ENCODE peak calls at places on chromosome 9, in ten cellular contexts. P, K, I, Z, A, F, S, W, H and Y are unnamed samples.

GRCh38 chr9:137095664-137096517 is 9.1 kb downstream of the MAN1B1 start:
- DNase-seq in P (no peak), K (no peak), I (peak), Z (no peak), A (no peak), F (no peak), S (no peak), W (no peak), H (no peak), Y (peak)

GRCh38 chr9:21334603-21334968 is 618 bp downstream of the KLHL9 start:
- DNase-seq in P (no peak), K (no peak), I (no peak), Z (no peak), A (peak), F (peak), S (no peak), W (peak), H (no peak), Y (no peak)

GRCh38 chr9:17018001-17018491 is 116.8 kb upstream of the CNTLN start:
- DNase-seq in P (no peak), K (peak), I (no peak), Z (no peak), A (peak), F (peak), S (peak), W (no peak), H (no peak), Y (no peak)

GRCh38 chr9:68749579-68750159 is 44.6 kb downstream of the PIP5K1B start:
- DNase-seq in P (no peak), K (no peak), I (no peak), Z (no peak), A (no peak), F (no peak), S (no peak), W (peak), H (no peak), Y (no peak)

GRCh38 chr9:27784999-27785713 is 211.9 kb upstream of the C9orf72 start:
- DNase-seq in P (no peak), K (no peak), I (no peak), Z (no peak), A (peak), F (no peak), S (peak), W (no peak), H (no peak), Y (no peak)

GRCh38 chr9:8693147-8693921 is 893.8 kb upstream of the DMAC1 start:
- DNase-seq in P (no peak), K (no peak), I (no peak), Z (no peak), A (no peak), F (no peak), S (no peak), W (no peak), H (no peak), Y (no peak)

GRCh38 chr9:21711504-21711903 is 90.9 kb upstream of the MTAP start:
- DNase-seq in P (no peak), K (no peak), I (no peak), Z (no peak), A (peak), F (no peak), S (no peak), W (peak), H (no peak), Y (no peak)

GRCh38 chr9:131809941-131810344 is 70.1 kb upstream of the RAPGEF1 start:
- DNase-seq in P (no peak), K (no peak), I (no peak), Z (no peak), A (peak), F (no peak), S (peak), W (no peak), H (no peak), Y (no peak)

GRCh38 chr9:37529111-37529510 is 43.4 kb downstream of the POLR1E start:
- DNase-seq in P (peak), K (no peak), I (peak), Z (no peak), A (peak), F (no peak), S (peak), W (no peak), H (no peak), Y (peak)

GRCh38 chr9:92175441-92175840 is 60.2 kb upstream of the SPTLC1 start:
- DNase-seq in P (no peak), K (no peak), I (no peak), Z (no peak), A (no peak), F (no peak), S (no peak), W (no peak), H (no peak), Y (no peak)

GRCh38 chr9:581673-582497 is 259.6 kb upstream of the DMRT1 start:
- DNase-seq in P (no peak), K (no peak), I (no peak), Z (no peak), A (no peak), F (no peak), S (no peak), W (peak), H (peak), Y (peak)

GRCh38 chr9:109907400-109907799 is 127.4 kb downstream of the PALM2AKAP2 start:
- DNase-seq in P (no peak), K (no peak), I (no peak), Z (no peak), A (peak), F (peak), S (no peak), W (peak), H (no peak), Y (peak)

GRCh38 chr9:121201045-121201737 is 478 bp downstream of the RAB14 start:
- DNase-seq in P (peak), K (peak), I (peak), Z (no peak), A (peak), F (peak), S (no peak), W (peak), H (peak), Y (peak)

GRCh38 chr9:86580688-86581087 is 226.5 kb upstream of the TUT7 start:
- DNase-seq in P (no peak), K (no peak), I (no peak), Z (no peak), A (no peak), F (no peak), S (no peak), W (no peak), H (no peak), Y (no peak)

GRCh38 chr9:81213456-81213855 is 475.9 kb downstream of the TLE1 start:
- DNase-seq in P (no peak), K (no peak), I (no peak), Z (no peak), A (no peak), F (no peak), S (no peak), W (no peak), H (no peak), Y (no peak)

GRCh38 chr9:4117835-4118610 is 181.8 kb downstream of the GLIS3 start:
- DNase-seq in P (peak), K (no peak), I (no peak), Z (no peak), A (no peak), F (no peak), S (no peak), W (no peak), H (peak), Y (peak)

GRCh38 chr9:136543830-136544548 is 1.9 kb downstream of the NOTCH1 start:
- DNase-seq in P (no peak), K (no peak), I (no peak), Z (peak), A (no peak), F (no peak), S (no peak), W (no peak), H (no peak), Y (no peak)

GRCh38 chr9:29697011-29697410 is 2123.7 kb upstream of the C9orf72 start:
- DNase-seq in P (no peak), K (no peak), I (no peak), Z (no peak), A (peak), F (no peak), S (peak), W (no peak), H (no peak), Y (no peak)

GRCh38 chr9:99264070-99264469 is 42.0 kb downstream of the SEC61B start:
- DNase-seq in P (no peak), K (no peak), I (no peak), Z (no peak), A (no peak), F (no peak), S (no peak), W (peak), H (peak), Y (no peak)

GRCh38 chr9:91483835-91484234 is 60.2 kb upstream of the NFIL3 start:
- DNase-seq in P (no peak), K (no peak), I (no peak), Z (no peak), A (peak), F (no peak), S (no peak), W (no peak), H (no peak), Y (no peak)

GRCh38 chr9:23598994-23599393 is 227.0 kb downstream of the ELAVL2 start:
- DNase-seq in P (no peak), K (no peak), I (no peak), Z (no peak), A (no peak), F (no peak), S (no peak), W (no peak), H (no peak), Y (no peak)

GRCh38 chr9:110340306-110340705 is 2.6 kb upstream of the TXNDC8 start:
- DNase-seq in P (no peak), K (no peak), I (no peak), Z (no peak), A (peak), F (no peak), S (no peak), W (peak), H (peak), Y (no peak)

GRCh38 chr9:134565316-134565915 is 76.2 kb upstream of the COL5A1 start:
- DNase-seq in P (no peak), K (no peak), I (no peak), Z (no peak), A (peak), F (no peak), S (peak), W (no peak), H (no peak), Y (no peak)

DNA sequence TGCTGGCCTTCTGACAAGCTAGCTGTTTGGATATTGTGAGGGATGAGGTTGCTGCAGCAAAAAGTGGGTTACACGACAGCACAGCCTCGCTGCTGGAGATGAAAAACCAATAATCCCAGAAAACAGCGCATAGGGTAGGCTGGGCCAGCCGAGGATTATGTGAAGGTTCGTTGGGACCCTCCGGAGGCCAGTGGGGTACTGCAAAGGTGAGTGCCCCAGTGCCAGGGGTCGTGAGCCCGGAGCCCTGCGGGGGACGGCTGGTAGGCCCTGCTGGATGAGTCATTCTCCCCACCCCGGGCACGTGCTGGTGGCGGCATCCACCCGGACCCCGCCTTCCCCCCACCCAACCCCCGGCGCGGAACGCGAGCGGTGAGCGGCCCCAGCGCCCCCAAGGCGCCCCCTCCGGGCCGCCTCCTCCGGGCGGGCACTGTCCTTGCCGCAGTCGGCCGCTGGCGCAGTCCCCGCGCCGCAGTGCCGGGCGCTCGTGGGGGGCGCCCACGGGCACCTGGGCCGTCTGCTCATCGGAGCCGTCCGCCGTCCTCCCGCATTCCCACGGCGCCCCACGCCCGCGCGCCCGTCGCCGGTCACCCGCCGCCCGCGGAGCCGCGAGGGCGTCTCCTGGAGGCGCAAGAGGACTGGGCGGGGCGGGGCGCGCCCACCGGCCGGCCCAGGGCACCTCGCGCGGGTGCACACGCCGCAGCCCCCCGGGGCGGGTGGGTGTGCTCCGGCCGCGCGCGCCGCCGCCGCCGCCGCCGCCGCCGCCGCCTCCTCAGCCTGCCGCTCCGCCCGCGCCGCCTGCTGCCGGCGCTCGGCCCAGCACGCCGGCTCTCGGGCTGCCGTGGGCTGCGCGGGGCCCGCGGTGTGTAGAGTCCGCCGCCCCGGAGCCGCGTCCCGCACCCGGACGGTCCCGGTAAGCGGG is at the start of gene PHF24:
- DNase-seq in P (peak), K (no peak), I (no peak), Z (no peak), A (no peak), F (no peak), S (no peak), W (peak), H (peak), Y (no peak)
- TF ChIP-seq CTCF in P (no peak), K (no peak), I (no peak), Z (no peak), A (no peak), F (peak), S (no peak), W (peak), H (no peak), Y (peak)

GRCh38 chr9:88874391-88874790 is 116.9 kb upstream of the S1PR3 start:
- DNase-seq in P (no peak), K (no peak), I (no peak), Z (no peak), A (peak), F (no peak), S (peak), W (no peak), H (no peak), Y (no peak)
- TF ChIP-seq CTCF in P (no peak), K (no peak), I (no peak), Z (no peak), A (no peak), F (peak), S (peak), W (no peak), H (no peak), Y (no peak)

DNA sequence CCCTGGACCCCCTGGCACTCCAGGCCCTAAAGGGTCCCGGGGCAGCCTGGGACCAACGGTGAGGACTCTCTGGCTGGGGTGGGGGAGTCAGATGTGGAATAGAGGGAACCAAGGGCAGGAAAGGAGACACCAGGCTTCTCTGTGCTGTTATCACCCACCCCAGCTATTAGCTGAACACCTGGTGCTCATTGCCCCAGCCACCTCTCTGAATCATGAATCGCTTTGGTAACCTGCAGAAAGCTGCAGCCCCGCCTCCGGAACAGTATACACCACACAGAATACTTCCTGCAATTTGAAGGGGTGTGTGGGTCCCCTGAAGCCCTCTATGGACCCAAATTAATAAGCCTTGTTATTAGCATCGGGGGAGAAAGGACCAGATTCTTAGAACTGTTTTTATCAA is 40.4 kb upstream of the ORM1 start:
- DNase-seq in P (no peak), K (peak), I (no peak), Z (peak), A (no peak), F (peak), S (no peak), W (no peak), H (no peak), Y (no peak)
- TF ChIP-seq CTCF in P (no peak), K (no peak), I (no peak), Z (no peak), A (no peak), F (no peak), S (no peak), W (no peak), H (no peak), Y (no peak)

DNA sequence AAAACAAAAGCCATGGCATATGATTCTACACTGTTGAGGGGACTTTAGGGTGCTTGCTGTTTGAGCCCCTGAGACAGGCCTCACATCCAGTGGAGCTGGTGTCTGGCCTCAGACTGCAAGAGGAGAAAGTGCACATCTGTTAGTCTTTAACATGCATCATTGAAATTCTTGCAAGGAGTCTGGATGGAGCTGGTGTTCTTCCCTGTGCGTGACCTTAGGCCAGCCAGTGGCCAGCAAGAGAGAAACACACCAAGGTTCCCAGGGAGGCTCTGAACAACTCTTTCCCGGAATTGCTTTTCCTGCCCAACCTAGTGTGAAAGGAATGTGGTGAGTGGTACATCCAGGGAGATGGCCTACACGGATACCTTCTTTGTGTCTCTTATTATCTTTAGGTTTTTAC is 282.8 kb upstream of the TNC start:
- DNase-seq in P (no peak), K (no peak), I (no peak), Z (no peak), A (peak), F (no peak), S (peak), W (no peak), H (no peak), Y (no peak)
- TF ChIP-seq CTCF in P (no peak), K (no peak), I (no peak), Z (no peak), A (no peak), F (no peak), S (no peak), W (no peak), H (no peak), Y (no peak)